ENCODE peak calls at places on chromosomes 7 and 10, in nine cellular contexts. One of them, this sample, is unnamed. For H3K36me3 and H3K4me1, the result is how much of the 10 kb centered on the place peaks cover.

GRCh38 chr10:88647216-88647615 is 17.0 kb upstream of the LIPF start:
- DNase-seq in psoas muscle: no peak
- DNase-seq in hepatocyte: no peak
- DNase-seq in PC-9: no peak
- DNase-seq in GM12878: no peak
- DNase-seq in heart left ventricle: no peak
- DNase-seq in mesendoderm: no peak
- DNase-seq in suprapubic skin: no peak
- DNase-seq in fibroblast of lung: no peak
- DNase-seq in this sample: no peak

GRCh38 chr7:22485189-22485588 is 14.8 kb downstream of the STEAP1B start:
- DNase-seq in psoas muscle: no peak
- DNase-seq in hepatocyte: no peak
- DNase-seq in PC-9: no peak
- DNase-seq in GM12878: no peak
- DNase-seq in heart left ventricle: no peak
- DNase-seq in mesendoderm: no peak
- DNase-seq in suprapubic skin: no peak
- DNase-seq in fibroblast of lung: peak
- DNase-seq in this sample: no peak

GRCh38 chr10:71431945-71432905 is 35.5 kb downstream of the CDH23 start:
- DNase-seq in psoas muscle: no peak
- DNase-seq in hepatocyte: no peak
- DNase-seq in PC-9: no peak
- DNase-seq in GM12878: no peak
- DNase-seq in heart left ventricle: no peak
- DNase-seq in mesendoderm: peak
- DNase-seq in suprapubic skin: no peak
- DNase-seq in fibroblast of lung: no peak
- DNase-seq in this sample: no peak

GRCh38 chr10:119652361-119652760 is 1.2 kb downstream of the BAG3 start:
- DNase-seq in psoas muscle: no peak
- DNase-seq in hepatocyte: peak
- DNase-seq in PC-9: no peak
- DNase-seq in GM12878: no peak
- DNase-seq in heart left ventricle: no peak
- DNase-seq in mesendoderm: no peak
- DNase-seq in suprapubic skin: no peak
- DNase-seq in fibroblast of lung: peak
- DNase-seq in this sample: peak

GRCh38 chr7:151231964-151232271 is 365 bp upstream of the CHPF2 start:
- DNase-seq in psoas muscle: no peak
- DNase-seq in hepatocyte: no peak
- DNase-seq in PC-9: no peak
- DNase-seq in GM12878: no peak
- DNase-seq in heart left ventricle: no peak
- DNase-seq in mesendoderm: no peak
- DNase-seq in suprapubic skin: no peak
- DNase-seq in fibroblast of lung: no peak
- DNase-seq in this sample: no peak

GRCh38 chr10:28314211-28314610 is 11.3 kb upstream of the MPP7 start:
- DNase-seq in psoas muscle: no peak
- DNase-seq in hepatocyte: no peak
- DNase-seq in PC-9: no peak
- DNase-seq in GM12878: no peak
- DNase-seq in heart left ventricle: no peak
- DNase-seq in mesendoderm: no peak
- DNase-seq in suprapubic skin: no peak
- DNase-seq in fibroblast of lung: no peak
- DNase-seq in this sample: no peak

GRCh38 chr10:93106631-93107072 is 33.0 kb downstream of the CYP26A1 start:
- DNase-seq in psoas muscle: no peak
- DNase-seq in hepatocyte: no peak
- DNase-seq in PC-9: no peak
- DNase-seq in GM12878: no peak
- DNase-seq in heart left ventricle: no peak
- DNase-seq in mesendoderm: no peak
- DNase-seq in suprapubic skin: no peak
- DNase-seq in fibroblast of lung: peak
- DNase-seq in this sample: no peak

GRCh38 chr7:137038706-137039105 is 170.3 kb downstream of the CHRM2 start:
- DNase-seq in psoas muscle: no peak
- DNase-seq in hepatocyte: no peak
- DNase-seq in PC-9: no peak
- DNase-seq in GM12878: no peak
- DNase-seq in heart left ventricle: no peak
- DNase-seq in mesendoderm: no peak
- DNase-seq in suprapubic skin: no peak
- DNase-seq in fibroblast of lung: no peak
- DNase-seq in this sample: no peak

DNA sequence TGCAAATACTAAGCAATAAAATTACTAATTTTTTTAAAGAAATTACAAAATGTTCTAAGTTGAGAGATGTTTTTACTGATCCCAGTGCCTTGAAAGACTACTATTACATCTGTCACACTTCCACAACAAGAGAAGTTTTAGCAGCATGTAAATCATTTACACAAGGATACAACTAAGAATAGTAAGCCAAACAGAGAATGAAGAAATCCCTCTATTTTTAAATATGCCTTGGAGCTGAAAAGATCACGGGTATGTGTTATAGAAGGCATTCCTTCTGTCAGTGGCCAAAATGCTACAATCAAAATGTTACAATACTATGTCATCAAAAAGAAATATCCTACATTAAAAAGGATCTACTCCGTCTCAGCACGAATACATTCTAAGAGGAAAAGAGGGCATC is 52.6 kb downstream of the LARP4B start:
- DNase-seq in psoas muscle: no peak
- DNase-seq in hepatocyte: no peak
- DNase-seq in PC-9: no peak
- DNase-seq in GM12878: no peak
- DNase-seq in heart left ventricle: no peak
- DNase-seq in mesendoderm: no peak
- DNase-seq in suprapubic skin: no peak
- DNase-seq in fibroblast of lung: peak
- DNase-seq in this sample: no peak
- H3K36me3 ChIP-seq in psoas muscle: under half
- H3K36me3 ChIP-seq in hepatocyte: under half
- H3K36me3 ChIP-seq in PC-9: under half
- H3K36me3 ChIP-seq in GM12878: under half
- H3K36me3 ChIP-seq in heart left ventricle: half or more
- H3K36me3 ChIP-seq in mesendoderm: under half
- H3K36me3 ChIP-seq in suprapubic skin: half or more
- H3K36me3 ChIP-seq in fibroblast of lung: under half
- H3K36me3 ChIP-seq in this sample: under half

GRCh38 chr10:3025300-3025699 is 42.0 kb upstream of the PFKP start:
- DNase-seq in psoas muscle: no peak
- DNase-seq in hepatocyte: no peak
- DNase-seq in PC-9: no peak
- DNase-seq in GM12878: no peak
- DNase-seq in heart left ventricle: no peak
- DNase-seq in mesendoderm: no peak
- DNase-seq in suprapubic skin: no peak
- DNase-seq in fibroblast of lung: no peak
- DNase-seq in this sample: no peak

GRCh38 chr10:3020311-3020710 is 47.0 kb upstream of the PFKP start:
- DNase-seq in psoas muscle: no peak
- DNase-seq in hepatocyte: no peak
- DNase-seq in PC-9: no peak
- DNase-seq in GM12878: no peak
- DNase-seq in heart left ventricle: no peak
- DNase-seq in mesendoderm: no peak
- DNase-seq in suprapubic skin: no peak
- DNase-seq in fibroblast of lung: no peak
- DNase-seq in this sample: no peak

GRCh38 chr10:3027866-3028265 is 39.5 kb upstream of the PFKP start:
- DNase-seq in psoas muscle: no peak
- DNase-seq in hepatocyte: no peak
- DNase-seq in PC-9: no peak
- DNase-seq in GM12878: no peak
- DNase-seq in heart left ventricle: no peak
- DNase-seq in mesendoderm: no peak
- DNase-seq in suprapubic skin: no peak
- DNase-seq in fibroblast of lung: no peak
- DNase-seq in this sample: no peak

GRCh38 chr10:3020881-3021280 is 46.5 kb upstream of the PFKP start:
- DNase-seq in psoas muscle: no peak
- DNase-seq in hepatocyte: no peak
- DNase-seq in PC-9: no peak
- DNase-seq in GM12878: no peak
- DNase-seq in heart left ventricle: no peak
- DNase-seq in mesendoderm: no peak
- DNase-seq in suprapubic skin: no peak
- DNase-seq in fibroblast of lung: no peak
- DNase-seq in this sample: no peak

DNA sequence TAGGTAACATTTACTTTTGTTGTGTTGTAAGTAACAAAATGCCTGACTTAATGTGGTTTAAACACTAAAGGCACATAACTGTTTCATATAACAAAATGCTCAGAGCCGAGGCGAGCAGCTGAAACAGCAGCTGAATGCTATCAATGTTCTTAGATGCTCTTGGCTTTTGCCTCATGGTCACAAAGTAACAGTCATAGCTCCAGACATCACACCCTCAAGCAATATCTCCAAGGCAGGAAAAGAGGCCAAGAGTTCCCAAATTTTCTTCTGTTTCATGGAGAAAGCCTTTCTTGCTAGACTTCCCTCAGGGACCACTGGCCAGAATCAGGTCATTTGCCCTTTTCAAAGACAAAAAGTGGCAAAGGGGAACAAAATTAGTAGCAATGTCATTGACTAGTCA is 43.5 kb upstream of the PFKP start:
- DNase-seq in psoas muscle: no peak
- DNase-seq in hepatocyte: no peak
- DNase-seq in PC-9: no peak
- DNase-seq in GM12878: no peak
- DNase-seq in heart left ventricle: no peak
- DNase-seq in mesendoderm: no peak
- DNase-seq in suprapubic skin: no peak
- DNase-seq in fibroblast of lung: no peak
- DNase-seq in this sample: no peak
- H3K4me1 ChIP-seq in psoas muscle: under half
- H3K4me1 ChIP-seq in hepatocyte: under half
- H3K4me1 ChIP-seq in PC-9: under half
- H3K4me1 ChIP-seq in GM12878: under half
- H3K4me1 ChIP-seq in heart left ventricle: under half
- H3K4me1 ChIP-seq in mesendoderm: under half
- H3K4me1 ChIP-seq in suprapubic skin: under half
- H3K4me1 ChIP-seq in fibroblast of lung: under half
- H3K4me1 ChIP-seq in this sample: under half

GRCh38 chr7:135616136-135616535 is 46.2 kb upstream of the STMP1 start:
- DNase-seq in psoas muscle: no peak
- DNase-seq in hepatocyte: no peak
- DNase-seq in PC-9: no peak
- DNase-seq in GM12878: no peak
- DNase-seq in heart left ventricle: no peak
- DNase-seq in mesendoderm: no peak
- DNase-seq in suprapubic skin: no peak
- DNase-seq in fibroblast of lung: no peak
- DNase-seq in this sample: no peak

GRCh38 chr7:135620447-135620846 is 41.9 kb upstream of the STMP1 start:
- DNase-seq in psoas muscle: no peak
- DNase-seq in hepatocyte: no peak
- DNase-seq in PC-9: no peak
- DNase-seq in GM12878: no peak
- DNase-seq in heart left ventricle: no peak
- DNase-seq in mesendoderm: no peak
- DNase-seq in suprapubic skin: no peak
- DNase-seq in fibroblast of lung: no peak
- DNase-seq in this sample: no peak

GRCh38 chr7:135620980-135621850 is 41.1 kb upstream of the STMP1 start:
- DNase-seq in psoas muscle: no peak
- DNase-seq in hepatocyte: peak
- DNase-seq in PC-9: peak
- DNase-seq in GM12878: no peak
- DNase-seq in heart left ventricle: peak
- DNase-seq in mesendoderm: peak
- DNase-seq in suprapubic skin: no peak
- DNase-seq in fibroblast of lung: peak
- DNase-seq in this sample: peak

GRCh38 chr7:135618510-135618909 is 43.8 kb upstream of the STMP1 start:
- DNase-seq in psoas muscle: no peak
- DNase-seq in hepatocyte: no peak
- DNase-seq in PC-9: no peak
- DNase-seq in GM12878: no peak
- DNase-seq in heart left ventricle: no peak
- DNase-seq in mesendoderm: no peak
- DNase-seq in suprapubic skin: no peak
- DNase-seq in fibroblast of lung: no peak
- DNase-seq in this sample: no peak

DNA sequence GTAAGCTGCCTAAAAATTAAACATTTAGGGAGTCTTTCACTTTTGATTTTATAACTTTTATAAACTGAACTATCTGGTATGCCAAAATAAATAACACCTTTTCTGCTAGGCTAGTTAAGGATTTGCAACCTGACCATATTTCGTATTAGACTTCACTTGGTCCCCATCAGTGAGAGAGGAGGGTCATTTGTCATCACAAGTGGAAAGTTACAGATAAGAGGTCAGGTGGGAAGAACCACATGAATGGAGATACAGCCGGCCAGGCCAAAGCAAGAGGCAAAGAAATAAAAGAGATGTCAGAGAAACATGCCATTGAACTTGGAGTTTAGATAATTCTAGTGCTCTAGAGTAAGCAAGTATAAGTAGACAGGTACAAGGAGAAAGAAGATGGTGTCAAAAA is 44.5 kb upstream of the STMP1 start:
- DNase-seq in psoas muscle: no peak
- DNase-seq in hepatocyte: no peak
- DNase-seq in PC-9: no peak
- DNase-seq in GM12878: no peak
- DNase-seq in heart left ventricle: no peak
- DNase-seq in mesendoderm: no peak
- DNase-seq in suprapubic skin: no peak
- DNase-seq in fibroblast of lung: no peak
- DNase-seq in this sample: no peak
- H3K36me3 ChIP-seq in psoas muscle: under half
- H3K36me3 ChIP-seq in hepatocyte: under half
- H3K36me3 ChIP-seq in PC-9: half or more
- H3K36me3 ChIP-seq in GM12878: under half
- H3K36me3 ChIP-seq in heart left ventricle: half or more
- H3K36me3 ChIP-seq in mesendoderm: under half
- H3K36me3 ChIP-seq in suprapubic skin: half or more
- H3K36me3 ChIP-seq in fibroblast of lung: under half
- H3K36me3 ChIP-seq in this sample: under half

GRCh38 chr10:125448596-125448995 is 234.4 kb downstream of the TEX36 start:
- DNase-seq in psoas muscle: no peak
- DNase-seq in hepatocyte: peak
- DNase-seq in PC-9: no peak
- DNase-seq in GM12878: no peak
- DNase-seq in heart left ventricle: no peak
- DNase-seq in mesendoderm: peak
- DNase-seq in suprapubic skin: no peak
- DNase-seq in fibroblast of lung: peak
- DNase-seq in this sample: peak

GRCh38 chr10:125450218-125450617 is 232.7 kb downstream of the TEX36 start:
- DNase-seq in psoas muscle: no peak
- DNase-seq in hepatocyte: no peak
- DNase-seq in PC-9: no peak
- DNase-seq in GM12878: no peak
- DNase-seq in heart left ventricle: no peak
- DNase-seq in mesendoderm: no peak
- DNase-seq in suprapubic skin: no peak
- DNase-seq in fibroblast of lung: no peak
- DNase-seq in this sample: no peak

GRCh38 chr10:125449571-125449970 is 233.4 kb downstream of the TEX36 start:
- DNase-seq in psoas muscle: no peak
- DNase-seq in hepatocyte: no peak
- DNase-seq in PC-9: no peak
- DNase-seq in GM12878: no peak
- DNase-seq in heart left ventricle: no peak
- DNase-seq in mesendoderm: no peak
- DNase-seq in suprapubic skin: no peak
- DNase-seq in fibroblast of lung: no peak
- DNase-seq in this sample: no peak

GRCh38 chr10:125455855-125456254 is 227.1 kb downstream of the TEX36 start:
- DNase-seq in psoas muscle: no peak
- DNase-seq in hepatocyte: no peak
- DNase-seq in PC-9: no peak
- DNase-seq in GM12878: no peak
- DNase-seq in heart left ventricle: no peak
- DNase-seq in mesendoderm: no peak
- DNase-seq in suprapubic skin: no peak
- DNase-seq in fibroblast of lung: no peak
- DNase-seq in this sample: no peak

GRCh38 chr10:125451319-125451718 is 231.6 kb downstream of the TEX36 start:
- DNase-seq in psoas muscle: no peak
- DNase-seq in hepatocyte: no peak
- DNase-seq in PC-9: no peak
- DNase-seq in GM12878: no peak
- DNase-seq in heart left ventricle: no peak
- DNase-seq in mesendoderm: no peak
- DNase-seq in suprapubic skin: no peak
- DNase-seq in fibroblast of lung: no peak
- DNase-seq in this sample: no peak
- H3K4me1 ChIP-seq in psoas muscle: under half
- H3K4me1 ChIP-seq in hepatocyte: under half
- H3K4me1 ChIP-seq in PC-9: under half
- H3K4me1 ChIP-seq in GM12878: under half
- H3K4me1 ChIP-seq in heart left ventricle: under half
- H3K4me1 ChIP-seq in mesendoderm: under half
- H3K4me1 ChIP-seq in suprapubic skin: under half
- H3K4me1 ChIP-seq in fibroblast of lung: under half
- H3K4me1 ChIP-seq in this sample: under half

This sample was measured in colonic mucosa.